ENCODE peak calls at places on chromosomes 3 and 15, in seven cellular contexts. One of them, this sample, is unnamed.

GRCh38 chr15:81948751-81949150 is 97.1 kb downstream of the MEX3B start:
- DNase-seq in NCI-H2081 treated with DMSO at 0.1 percent for 48 hours: no peak
- DNase-seq in ACHN: no peak
- DNase-seq in HEK293T: no peak
- DNase-seq in germinal center: no peak
- DNase-seq in EH: peak; percentile 26
- DNase-seq in pons: no peak
- DNase-seq in this sample: no peak

GRCh38 chr3:187783098-187783497 is 37.8 kb upstream of the BCL6 start:
- DNase-seq in NCI-H2081 treated with DMSO at 0.1 percent for 48 hours: no peak
- DNase-seq in ACHN: no peak
- DNase-seq in HEK293T: no peak
- DNase-seq in germinal center: no peak
- DNase-seq in EH: peak; percentile 94
- DNase-seq in pons: peak; percentile 12
- DNase-seq in this sample: peak; percentile 41

GRCh38 chr3:11377726-11378125 is 105.5 kb downstream of the ATG7 start:
- DNase-seq in NCI-H2081 treated with DMSO at 0.1 percent for 48 hours: no peak
- DNase-seq in ACHN: no peak
- DNase-seq in HEK293T: no peak
- DNase-seq in germinal center: no peak
- DNase-seq in EH: no peak
- DNase-seq in pons: no peak
- DNase-seq in this sample: no peak

GRCh38 chr3:41630017-41630416 is 331.9 kb downstream of the ULK4 start:
- DNase-seq in NCI-H2081 treated with DMSO at 0.1 percent for 48 hours: no peak
- DNase-seq in ACHN: no peak
- DNase-seq in HEK293T: no peak
- DNase-seq in germinal center: no peak
- DNase-seq in EH: no peak
- DNase-seq in pons: no peak
- DNase-seq in this sample: no peak

GRCh38 chr3:46500631-46501377 is 3.0 kb downstream of the RTP3 start:
- DNase-seq in NCI-H2081 treated with DMSO at 0.1 percent for 48 hours: no peak
- DNase-seq in ACHN: no peak
- DNase-seq in HEK293T: no peak
- DNase-seq in germinal center: no peak
- DNase-seq in EH: peak; percentile 67
- DNase-seq in pons: no peak
- DNase-seq in this sample: no peak

GRCh38 chr3:123618768-123619484 is 34.1 kb upstream of the HACD2 start:
- DNase-seq in NCI-H2081 treated with DMSO at 0.1 percent for 48 hours: no peak
- DNase-seq in ACHN: no peak
- DNase-seq in HEK293T: no peak
- DNase-seq in germinal center: no peak
- DNase-seq in EH: peak; percentile 85
- DNase-seq in pons: peak; percentile 87
- DNase-seq in this sample: no peak

GRCh38 chr3:86737517-86737916 is 253.4 kb downstream of the VGLL3 start:
- DNase-seq in NCI-H2081 treated with DMSO at 0.1 percent for 48 hours: no peak
- DNase-seq in ACHN: no peak
- DNase-seq in HEK293T: no peak
- DNase-seq in germinal center: no peak
- DNase-seq in EH: no peak
- DNase-seq in pons: no peak
- DNase-seq in this sample: no peak

GRCh38 chr3:182303169-182303568 is 490.1 kb upstream of the ATP11B start:
- DNase-seq in NCI-H2081 treated with DMSO at 0.1 percent for 48 hours: no peak
- DNase-seq in ACHN: no peak
- DNase-seq in HEK293T: no peak
- DNase-seq in germinal center: no peak
- DNase-seq in EH: no peak
- DNase-seq in pons: peak; percentile 92
- DNase-seq in this sample: no peak

GRCh38 chr3:17011774-17012338 is 127.1 kb downstream of the PLCL2 start:
- DNase-seq in NCI-H2081 treated with DMSO at 0.1 percent for 48 hours: no peak
- DNase-seq in ACHN: no peak
- DNase-seq in HEK293T: no peak
- DNase-seq in germinal center: no peak
- DNase-seq in EH: no peak
- DNase-seq in pons: no peak
- DNase-seq in this sample: peak; percentile 47

GRCh38 chr3:152245498-152246175 is 23.1 kb upstream of the MBNL1 start:
- DNase-seq in NCI-H2081 treated with DMSO at 0.1 percent for 48 hours: no peak
- DNase-seq in ACHN: no peak
- DNase-seq in HEK293T: no peak
- DNase-seq in germinal center: no peak
- DNase-seq in EH: no peak
- DNase-seq in pons: no peak
- DNase-seq in this sample: no peak

GRCh38 chr3:116339441-116340028 is 105.8 kb downstream of the LSAMP start:
- DNase-seq in NCI-H2081 treated with DMSO at 0.1 percent for 48 hours: no peak
- DNase-seq in ACHN: no peak
- DNase-seq in HEK293T: no peak
- DNase-seq in germinal center: no peak
- DNase-seq in EH: peak; percentile 13
- DNase-seq in pons: peak; percentile 45
- DNase-seq in this sample: no peak